ENCODE peak calls at places on chromosomes 3 and 15, in six cellular contexts. V is T-helper 2 cell, D is NCI-H460, P is AML-193, G is ecto neural progenitor cell, Z is iPS DF 19.7. N is an unnamed sample.

GRCh38 chr15:26572606-26573350 is 200.1 kb downstream of the GABRB3 start:
- DNase-seq in V (no peak), D (no peak), P (no peak), G (no peak), Z (no peak), N (no peak)

GRCh38 chr15:42140383-42141070 is 15.9 kb downstream of the PLA2G4F start:
- DNase-seq in V (no peak), D (no peak), P (no peak), G (no peak), Z (no peak), N (no peak)

GRCh38 chr3:159189994-159190669 is 388.3 kb downstream of the MFSD1 start:
- DNase-seq in V (no peak), D (no peak), P (no peak), G (no peak), Z (no peak), N (peak; percentile 61)

GRCh38 chr3:135560847-135561246 is 404.7 kb upstream of the PPP2R3A start:
- DNase-seq in V (no peak), D (no peak), P (no peak), G (no peak), Z (no peak), N (no peak)

GRCh38 chr3:98886525-98886924 is 15.0 kb downstream of the DCBLD2 start:
- DNase-seq in V (no peak), D (no peak), P (no peak), G (no peak), Z (no peak), N (peak; percentile 51)

GRCh38 chr3:114454592-114455251 is 160.9 kb downstream of the TIGIT start:
- DNase-seq in V (no peak), D (no peak), P (no peak), G (no peak), Z (no peak), N (peak; percentile 52)

GRCh38 chr3:53346514-53346913 is 829 bp downstream of the DCP1A start:
- DNase-seq in V (no peak), D (no peak), P (no peak), G (no peak), Z (no peak), N (peak; percentile 64)

GRCh38 chr3:145953316-145953715 is 207.7 kb downstream of the PLOD2 start:
- DNase-seq in V (no peak), D (no peak), P (no peak), G (no peak), Z (no peak), N (no peak)

GRCh38 chr3:133851931-133852330 is 43.8 kb downstream of the RAB6B start:
- DNase-seq in V (no peak), D (no peak), P (no peak), G (no peak), Z (no peak), N (no peak)

GRCh38 chr3:156445117-156445968 is 109.6 kb downstream of the SSR3 start:
- DNase-seq in V (no peak), D (no peak), P (peak; percentile 7), G (no peak), Z (no peak), N (no peak)

GRCh38 chr3:197027151-197027895 is 2.3 kb downstream of the MELTF start:
- DNase-seq in V (no peak), D (no peak), P (no peak), G (no peak), Z (no peak), N (no peak)

GRCh38 chr3:19267040-19267439 is 118.7 kb downstream of the KCNH8 start:
- DNase-seq in V (no peak), D (no peak), P (no peak), G (no peak), Z (peak; percentile 64), N (no peak)